ENCODE peak calls at places on chromosomes 6 and 20, in six cellular contexts. One of them, this sample, is unnamed.

GRCh38 chr6:19804362-19805145 is 32.6 kb upstream of the ID4 start:
- DNase-seq in dermis blood vessel endothelial cell: peak
- DNase-seq in RWPE1: peak
- DNase-seq in activated T-cell treated with anti-CD3 and anti-CD28 coated beads for 4 hours: peak
- DNase-seq in foreskin fibroblast: peak
- DNase-seq in iris pigment epithelial cell: peak
- DNase-seq in this sample: peak

GRCh38 chr6:31815025-31815838 is at the start of the genes HSPA1A and HSPA1L:
- DNase-seq in dermis blood vessel endothelial cell: peak
- DNase-seq in RWPE1: peak
- DNase-seq in foreskin fibroblast: peak
- DNase-seq in activated T-cell treated with anti-CD3 and anti-CD28 coated beads for 4 hours: peak
- DNase-seq in iris pigment epithelial cell: peak
- DNase-seq in this sample: peak

GRCh38 chr6:118174071-118174470 is 267.0 kb downstream of the SLC35F1 start:
- DNase-seq in activated T-cell treated with anti-CD3 and anti-CD28 coated beads for 4 hours: no peak
- DNase-seq in RWPE1: no peak
- DNase-seq in dermis blood vessel endothelial cell: no peak
- DNase-seq in foreskin fibroblast: no peak
- DNase-seq in iris pigment epithelial cell: no peak
- DNase-seq in this sample: no peak

GRCh38 chr6:35663001-35663400 is 25.7 kb downstream of the FKBP5 start:
- DNase-seq in activated T-cell treated with anti-CD3 and anti-CD28 coated beads for 4 hours: no peak
- DNase-seq in dermis blood vessel endothelial cell: no peak
- DNase-seq in foreskin fibroblast: no peak
- DNase-seq in RWPE1: no peak
- DNase-seq in iris pigment epithelial cell: no peak
- DNase-seq in this sample: no peak

GRCh38 chr6:15036690-15037245 is 209.1 kb upstream of the JARID2 start:
- DNase-seq in RWPE1: no peak
- DNase-seq in activated T-cell treated with anti-CD3 and anti-CD28 coated beads for 4 hours: no peak
- DNase-seq in dermis blood vessel endothelial cell: no peak
- DNase-seq in foreskin fibroblast: no peak
- DNase-seq in iris pigment epithelial cell: no peak
- DNase-seq in this sample: no peak

GRCh38 chr6:159723259-159723658 is 4.0 kb upstream of the WTAP start:
- DNase-seq in foreskin fibroblast: no peak
- DNase-seq in dermis blood vessel endothelial cell: no peak
- DNase-seq in activated T-cell treated with anti-CD3 and anti-CD28 coated beads for 4 hours: no peak
- DNase-seq in RWPE1: no peak
- DNase-seq in iris pigment epithelial cell: no peak
- DNase-seq in this sample: no peak

GRCh38 chr6:161117329-161117707 is 125.7 kb downstream of the MAP3K4 start:
- DNase-seq in foreskin fibroblast: no peak
- DNase-seq in activated T-cell treated with anti-CD3 and anti-CD28 coated beads for 4 hours: no peak
- DNase-seq in dermis blood vessel endothelial cell: no peak
- DNase-seq in RWPE1: no peak
- DNase-seq in iris pigment epithelial cell: no peak
- DNase-seq in this sample: no peak

GRCh38 chr6:64217721-64218603 is 582.4 kb downstream of the PHF3 start:
- DNase-seq in RWPE1: no peak
- DNase-seq in activated T-cell treated with anti-CD3 and anti-CD28 coated beads for 4 hours: no peak
- DNase-seq in dermis blood vessel endothelial cell: no peak
- DNase-seq in iris pigment epithelial cell: peak
- DNase-seq in foreskin fibroblast: no peak
- DNase-seq in this sample: peak

GRCh38 chr6:142074516-142074915 is 58.2 kb upstream of the GJE1 start:
- DNase-seq in iris pigment epithelial cell: peak
- DNase-seq in dermis blood vessel endothelial cell: no peak
- DNase-seq in foreskin fibroblast: no peak
- DNase-seq in RWPE1: no peak
- DNase-seq in activated T-cell treated with anti-CD3 and anti-CD28 coated beads for 4 hours: no peak
- DNase-seq in this sample: no peak

GRCh38 chr20:50673831-50674825 is 17.2 kb downstream of the RIPOR3 start:
- DNase-seq in iris pigment epithelial cell: no peak
- DNase-seq in dermis blood vessel endothelial cell: no peak
- DNase-seq in RWPE1: no peak
- DNase-seq in foreskin fibroblast: no peak
- DNase-seq in activated T-cell treated with anti-CD3 and anti-CD28 coated beads for 4 hours: no peak
- DNase-seq in this sample: no peak

GRCh38 chr6:110710115-110710514 is 105.2 kb downstream of the CDK19 start:
- DNase-seq in RWPE1: no peak
- DNase-seq in dermis blood vessel endothelial cell: no peak
- DNase-seq in activated T-cell treated with anti-CD3 and anti-CD28 coated beads for 4 hours: no peak
- DNase-seq in iris pigment epithelial cell: no peak
- DNase-seq in foreskin fibroblast: no peak
- DNase-seq in this sample: no peak

GRCh38 chr6:72864799-72865198 is 242.9 kb downstream of the KCNQ5 start:
- DNase-seq in dermis blood vessel endothelial cell: no peak
- DNase-seq in foreskin fibroblast: no peak
- DNase-seq in iris pigment epithelial cell: no peak
- DNase-seq in activated T-cell treated with anti-CD3 and anti-CD28 coated beads for 4 hours: no peak
- DNase-seq in RWPE1: no peak
- DNase-seq in this sample: no peak

GRCh38 chr6:56552212-56553130 is 90.2 kb downstream of the DST start:
- DNase-seq in dermis blood vessel endothelial cell: no peak
- DNase-seq in foreskin fibroblast: peak
- DNase-seq in activated T-cell treated with anti-CD3 and anti-CD28 coated beads for 4 hours: no peak
- DNase-seq in RWPE1: no peak
- DNase-seq in iris pigment epithelial cell: peak
- DNase-seq in this sample: peak

GRCh38 chr6:52407467-52407866 is 12.7 kb upstream of the EFHC1 start:
- DNase-seq in activated T-cell treated with anti-CD3 and anti-CD28 coated beads for 4 hours: no peak
- DNase-seq in foreskin fibroblast: peak
- DNase-seq in dermis blood vessel endothelial cell: peak
- DNase-seq in RWPE1: peak
- DNase-seq in iris pigment epithelial cell: peak
- DNase-seq in this sample: peak

GRCh38 chr6:142213402-142213801 is 66.3 kb downstream of the VTA1 start:
- DNase-seq in foreskin fibroblast: no peak
- DNase-seq in dermis blood vessel endothelial cell: no peak
- DNase-seq in iris pigment epithelial cell: no peak
- DNase-seq in activated T-cell treated with anti-CD3 and anti-CD28 coated beads for 4 hours: no peak
- DNase-seq in RWPE1: no peak
- DNase-seq in this sample: no peak

GRCh38 chr6:105326216-105326615 is 76.7 kb downstream of the PREP start:
- DNase-seq in dermis blood vessel endothelial cell: peak
- DNase-seq in activated T-cell treated with anti-CD3 and anti-CD28 coated beads for 4 hours: no peak
- DNase-seq in RWPE1: no peak
- DNase-seq in iris pigment epithelial cell: peak
- DNase-seq in foreskin fibroblast: peak
- DNase-seq in this sample: no peak

GRCh38 chr20:2879148-2879547 is 5.9 kb downstream of the PTPRA start:
- DNase-seq in RWPE1: peak
- DNase-seq in iris pigment epithelial cell: peak
- DNase-seq in dermis blood vessel endothelial cell: no peak
- DNase-seq in foreskin fibroblast: peak
- DNase-seq in activated T-cell treated with anti-CD3 and anti-CD28 coated beads for 4 hours: no peak
- DNase-seq in this sample: peak

GRCh38 chr6:30207619-30208295 is 5.4 kb downstream of the TRIM26 start:
- DNase-seq in foreskin fibroblast: no peak
- DNase-seq in dermis blood vessel endothelial cell: peak
- DNase-seq in iris pigment epithelial cell: peak
- DNase-seq in activated T-cell treated with anti-CD3 and anti-CD28 coated beads for 4 hours: no peak
- DNase-seq in RWPE1: peak
- DNase-seq in this sample: no peak

GRCh38 chr20:62740286-62741141 is 31.9 kb downstream of the NTSR1 start:
- DNase-seq in activated T-cell treated with anti-CD3 and anti-CD28 coated beads for 4 hours: peak
- DNase-seq in dermis blood vessel endothelial cell: peak
- DNase-seq in iris pigment epithelial cell: peak
- DNase-seq in foreskin fibroblast: peak
- DNase-seq in RWPE1: peak
- DNase-seq in this sample: peak

GRCh38 chr20:17583126-17583525 is 13.3 kb downstream of the DSTN start:
- DNase-seq in RWPE1: no peak
- DNase-seq in iris pigment epithelial cell: no peak
- DNase-seq in dermis blood vessel endothelial cell: no peak
- DNase-seq in foreskin fibroblast: no peak
- DNase-seq in activated T-cell treated with anti-CD3 and anti-CD28 coated beads for 4 hours: no peak
- DNase-seq in this sample: no peak

GRCh38 chr6:113599444-113599843 is 257.7 kb upstream of the MARCKS start:
- DNase-seq in iris pigment epithelial cell: peak
- DNase-seq in activated T-cell treated with anti-CD3 and anti-CD28 coated beads for 4 hours: no peak
- DNase-seq in RWPE1: no peak
- DNase-seq in dermis blood vessel endothelial cell: no peak
- DNase-seq in foreskin fibroblast: no peak
- DNase-seq in this sample: no peak

GRCh38 chr6:139308284-139308916 is 16.6 kb upstream of the TXLNB start:
- DNase-seq in foreskin fibroblast: peak
- DNase-seq in iris pigment epithelial cell: peak
- DNase-seq in activated T-cell treated with anti-CD3 and anti-CD28 coated beads for 4 hours: no peak
- DNase-seq in dermis blood vessel endothelial cell: peak
- DNase-seq in RWPE1: no peak
- DNase-seq in this sample: no peak

GRCh38 chr20:37411408-37412306 is 65.7 kb downstream of the SRC start:
- DNase-seq in iris pigment epithelial cell: no peak
- DNase-seq in foreskin fibroblast: no peak
- DNase-seq in dermis blood vessel endothelial cell: peak
- DNase-seq in RWPE1: no peak
- DNase-seq in activated T-cell treated with anti-CD3 and anti-CD28 coated beads for 4 hours: no peak
- DNase-seq in this sample: no peak

GRCh38 chr6:90399970-90400369 is 103.3 kb upstream of the BACH2 start:
- DNase-seq in dermis blood vessel endothelial cell: no peak
- DNase-seq in activated T-cell treated with anti-CD3 and anti-CD28 coated beads for 4 hours: no peak
- DNase-seq in iris pigment epithelial cell: no peak
- DNase-seq in foreskin fibroblast: no peak
- DNase-seq in RWPE1: no peak
- DNase-seq in this sample: no peak

GRCh38 chr6:18600236-18600635 is 213.1 kb downstream of the RNF144B start:
- DNase-seq in activated T-cell treated with anti-CD3 and anti-CD28 coated beads for 4 hours: no peak
- DNase-seq in dermis blood vessel endothelial cell: no peak
- DNase-seq in RWPE1: no peak
- DNase-seq in iris pigment epithelial cell: no peak
- DNase-seq in foreskin fibroblast: no peak
- DNase-seq in this sample: no peak

GRCh38 chr20:62119591-62120364 is 2.5 kb upstream of the LSM14B start:
- DNase-seq in RWPE1: no peak
- DNase-seq in dermis blood vessel endothelial cell: no peak
- DNase-seq in activated T-cell treated with anti-CD3 and anti-CD28 coated beads for 4 hours: no peak
- DNase-seq in foreskin fibroblast: no peak
- DNase-seq in iris pigment epithelial cell: no peak
- DNase-seq in this sample: no peak

GRCh38 chr6:4599924-4600323 is 176.3 kb upstream of the CDYL start:
- DNase-seq in activated T-cell treated with anti-CD3 and anti-CD28 coated beads for 4 hours: no peak
- DNase-seq in foreskin fibroblast: peak
- DNase-seq in iris pigment epithelial cell: peak
- DNase-seq in dermis blood vessel endothelial cell: peak
- DNase-seq in RWPE1: peak
- DNase-seq in this sample: no peak

GRCh38 chr6:53326372-53327016 is 22.3 kb downstream of the ELOVL5 start:
- DNase-seq in activated T-cell treated with anti-CD3 and anti-CD28 coated beads for 4 hours: no peak
- DNase-seq in foreskin fibroblast: peak
- DNase-seq in RWPE1: peak
- DNase-seq in iris pigment epithelial cell: peak
- DNase-seq in dermis blood vessel endothelial cell: peak
- DNase-seq in this sample: peak

GRCh38 chr6:82025271-82025670 is 222.3 kb downstream of the IBTK start:
- DNase-seq in iris pigment epithelial cell: peak
- DNase-seq in RWPE1: no peak
- DNase-seq in activated T-cell treated with anti-CD3 and anti-CD28 coated beads for 4 hours: no peak
- DNase-seq in foreskin fibroblast: peak
- DNase-seq in dermis blood vessel endothelial cell: no peak
- DNase-seq in this sample: no peak

GRCh38 chr20:25248501-25249172 is 752 bp downstream of the PYGB start:
- DNase-seq in iris pigment epithelial cell: no peak
- DNase-seq in dermis blood vessel endothelial cell: peak
- DNase-seq in activated T-cell treated with anti-CD3 and anti-CD28 coated beads for 4 hours: no peak
- DNase-seq in RWPE1: peak
- DNase-seq in foreskin fibroblast: no peak
- DNase-seq in this sample: peak